ENCODE peak calls at places on chromosomes 11 and 22, in four cellular contexts. Y is T-helper 1 cell, V is AG09319, C is PC-3. T is an unnamed sample.

GRCh38 chr11:12057299-12057980 is 49.0 kb upstream of the DKK3 start:
- DNase-seq in Y (no peak), V (no peak), C (no peak), T (no peak)

GRCh38 chr22:36362077-36362476 is 25.7 kb downstream of the MYH9 start:
- DNase-seq in Y (no peak), V (no peak), C (no peak), T (no peak)

GRCh38 chr22:30701872-30702271 is 7.2 kb downstream of the OSBP2 start:
- DNase-seq in Y (no peak), V (no peak), C (peak; percentile 57), T (peak; percentile 67)

GRCh38 chr22:31080164-31080847 is 812 bp upstream of the SMTN start:
- DNase-seq in Y (no peak), V (no peak), C (no peak), T (no peak)

GRCh38 chr11:74325649-74326645 is 14.5 kb upstream of the P4HA3 start:
- DNase-seq in Y (no peak), V (peak; percentile 78), C (no peak), T (peak; percentile 86)

GRCh38 chr22:28014141-28015055 is 95.3 kb upstream of the PITPNB start:
- DNase-seq in Y (no peak), V (no peak), C (no peak), T (no peak)

GRCh38 chr11:59102259-59102765 is 4.7 kb upstream of the FAM111B start:
- DNase-seq in Y (peak; percentile 20), V (no peak), C (peak; percentile 68), T (peak; percentile 50)

GRCh38 chr22:33723915-33724314 is 196.4 kb downstream of the LARGE1 start:
- DNase-seq in Y (no peak), V (no peak), C (no peak), T (peak; percentile 39)

GRCh38 chr11:75476716-75477613 is 44.0 kb upstream of the KLHL35 start:
- DNase-seq in Y (no peak), V (no peak), C (no peak), T (no peak)

GRCh38 chr11:68150029-68150428 is 28.8 kb upstream of the CHKA start:
- DNase-seq in Y (no peak), V (no peak), C (peak; percentile 92), T (no peak)

GRCh38 chr11:117905524-117905923 is 23.7 kb downstream of the TMPRSS13 start:
- DNase-seq in Y (no peak), V (no peak), C (no peak), T (no peak)

T was measured in Ammon's horn.